ENCODE peak calls at places on chromosomes 12 and 14, in seven cellular contexts. One of them, this sample, is unnamed.

GRCh38 chr14:53916239-53916638 is 40.4 kb downstream of the BMP4 start:
- DNase-seq in GM23248: no peak
- DNase-seq in ovary: no peak
- DNase-seq in heart left ventricle: no peak
- DNase-seq in fibroblast of lung: no peak
- DNase-seq in Caco-2: no peak
- DNase-seq in trophoblast cell: no peak
- DNase-seq in this sample: no peak

GRCh38 chr14:87996276-87996592 is 3.3 kb upstream of the GALC start:
- DNase-seq in GM23248: no peak
- DNase-seq in ovary: no peak
- DNase-seq in heart left ventricle: no peak
- DNase-seq in fibroblast of lung: peak; percentile 28
- DNase-seq in Caco-2: no peak
- DNase-seq in trophoblast cell: no peak
- DNase-seq in this sample: no peak

GRCh38 chr14:51165415-51165814 is 70.5 kb upstream of the TRIM9 start:
- DNase-seq in GM23248: peak; percentile 46
- DNase-seq in ovary: no peak
- DNase-seq in heart left ventricle: no peak
- DNase-seq in fibroblast of lung: peak; percentile 43
- DNase-seq in Caco-2: no peak
- DNase-seq in trophoblast cell: no peak
- DNase-seq in this sample: no peak

GRCh38 chr14:45679852-45680251 is 426.9 kb upstream of the MIS18BP1 start:
- DNase-seq in GM23248: peak; percentile 72
- DNase-seq in ovary: no peak
- DNase-seq in heart left ventricle: no peak
- DNase-seq in fibroblast of lung: peak; percentile 92
- DNase-seq in Caco-2: no peak
- DNase-seq in trophoblast cell: peak; percentile 65
- DNase-seq in this sample: no peak

GRCh38 chr12:105289114-105289904 is 41.2 kb upstream of the C12orf75 start:
- DNase-seq in GM23248: peak; percentile 58
- DNase-seq in ovary: no peak
- DNase-seq in heart left ventricle: no peak
- DNase-seq in fibroblast of lung: peak; percentile 67
- DNase-seq in Caco-2: no peak
- DNase-seq in trophoblast cell: no peak
- DNase-seq in this sample: no peak

GRCh38 chr14:56244138-56244789 is 126.1 kb downstream of the PELI2 start:
- DNase-seq in GM23248: peak; percentile 91
- DNase-seq in ovary: no peak
- DNase-seq in heart left ventricle: no peak
- DNase-seq in fibroblast of lung: peak; percentile 91
- DNase-seq in Caco-2: no peak
- DNase-seq in trophoblast cell: peak; percentile 5
- DNase-seq in this sample: no peak

GRCh38 chr12:647713-648085 is 15.5 kb downstream of the NINJ2 start:
- DNase-seq in GM23248: no peak
- DNase-seq in ovary: no peak
- DNase-seq in heart left ventricle: no peak
- DNase-seq in fibroblast of lung: no peak
- DNase-seq in Caco-2: no peak
- DNase-seq in trophoblast cell: no peak
- DNase-seq in this sample: no peak

GRCh38 chr14:20690848-20691640 is 2.5 kb downstream of the ANG start:
- DNase-seq in GM23248: peak; percentile 84
- DNase-seq in ovary: no peak
- DNase-seq in heart left ventricle: no peak
- DNase-seq in fibroblast of lung: peak; percentile 58
- DNase-seq in Caco-2: peak; percentile 49
- DNase-seq in trophoblast cell: peak; percentile 88
- DNase-seq in this sample: peak; percentile 81

GRCh38 chr14:63205281-63205575 is 985 bp downstream of the RHOJ start:
- DNase-seq in GM23248: peak; percentile 38
- DNase-seq in ovary: no peak
- DNase-seq in heart left ventricle: no peak
- DNase-seq in fibroblast of lung: peak; percentile 33
- DNase-seq in Caco-2: no peak
- DNase-seq in trophoblast cell: no peak
- DNase-seq in this sample: no peak

GRCh38 chr12:46366771-46367170 is 5.8 kb downstream of the SLC38A2 start:
- DNase-seq in GM23248: no peak
- DNase-seq in ovary: no peak
- DNase-seq in heart left ventricle: no peak
- DNase-seq in fibroblast of lung: no peak
- DNase-seq in Caco-2: no peak
- DNase-seq in trophoblast cell: no peak
- DNase-seq in this sample: no peak

GRCh38 chr14:59422069-59422881 is 42.9 kb downstream of the GPR135 start:
- DNase-seq in GM23248: no peak
- DNase-seq in ovary: no peak
- DNase-seq in heart left ventricle: no peak
- DNase-seq in fibroblast of lung: no peak
- DNase-seq in Caco-2: no peak
- DNase-seq in trophoblast cell: no peak
- DNase-seq in this sample: peak; percentile 31

GRCh38 chr12:46364777-46365580 is 7.6 kb downstream of the SLC38A2 start:
- DNase-seq in GM23248: peak; percentile 87
- DNase-seq in ovary: peak; percentile 67
- DNase-seq in heart left ventricle: peak; percentile 72
- DNase-seq in fibroblast of lung: peak; percentile 87
- DNase-seq in Caco-2: no peak
- DNase-seq in trophoblast cell: no peak
- DNase-seq in this sample: no peak

GRCh38 chr12:80053048-80053790 is 46.1 kb upstream of the OTOGL start:
- DNase-seq in GM23248: peak; percentile 96
- DNase-seq in ovary: peak; percentile 8
- DNase-seq in heart left ventricle: peak; percentile 62
- DNase-seq in fibroblast of lung: peak; percentile 96
- DNase-seq in Caco-2: no peak
- DNase-seq in trophoblast cell: no peak
- DNase-seq in this sample: no peak

DNA sequence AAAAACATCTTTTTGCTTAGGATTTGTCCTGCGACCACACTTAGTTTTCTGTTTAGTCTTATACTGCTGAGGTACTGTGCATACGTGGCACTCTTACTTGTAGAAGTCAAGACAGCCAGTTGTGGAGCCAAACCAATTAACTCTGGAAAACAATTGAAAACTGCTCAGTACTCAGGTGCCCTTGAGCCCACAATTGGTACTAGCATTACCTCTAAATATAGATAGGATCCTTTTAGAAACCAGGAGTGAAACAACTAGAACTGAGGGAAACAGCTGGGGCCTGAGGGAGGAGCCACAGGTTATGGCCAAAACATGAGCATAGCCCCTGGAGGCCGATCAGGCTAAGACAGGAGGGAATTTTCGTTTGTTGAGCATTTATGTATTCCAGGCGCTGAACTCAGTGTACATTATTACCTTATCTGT is 2.5 kb downstream of the SPATS2 start:
- DNase-seq in GM23248: peak; percentile 68
- DNase-seq in ovary: no peak
- DNase-seq in heart left ventricle: peak; percentile 56
- DNase-seq in fibroblast of lung: peak; percentile 49
- DNase-seq in Caco-2: no peak
- DNase-seq in trophoblast cell: peak; percentile 71
- DNase-seq in this sample: peak; percentile 75
- H3K4me3 ChIP-seq in GM23248: peak overlapping the region; percentile 17
- H3K4me3 ChIP-seq in ovary: no peak overlapping the region
- H3K4me3 ChIP-seq in heart left ventricle: no peak overlapping the region
- H3K4me3 ChIP-seq in fibroblast of lung: peak overlapping the region; percentile 43
- H3K4me3 ChIP-seq in Caco-2: no peak overlapping the region
- H3K4me3 ChIP-seq in trophoblast cell: no peak overlapping the region
- H3K4me3 ChIP-seq in this sample: no peak overlapping the region

GRCh38 chr12:8018666-8019581 is 13.6 kb upstream of the FOXJ2 start:
- DNase-seq in GM23248: no peak
- DNase-seq in ovary: no peak
- DNase-seq in heart left ventricle: no peak
- DNase-seq in fibroblast of lung: peak; percentile 16
- DNase-seq in Caco-2: no peak
- DNase-seq in trophoblast cell: peak; percentile 89
- DNase-seq in this sample: peak; percentile 67
- H3K4me3 ChIP-seq in GM23248: peak overlapping the region; percentile 52
- H3K4me3 ChIP-seq in ovary: no peak overlapping the region
- H3K4me3 ChIP-seq in heart left ventricle: peak overlapping the region; percentile 26
- H3K4me3 ChIP-seq in fibroblast of lung: peak overlapping the region; percentile 32
- H3K4me3 ChIP-seq in Caco-2: no peak overlapping the region
- H3K4me3 ChIP-seq in trophoblast cell: peak overlapping the region; percentile 55
- H3K4me3 ChIP-seq in this sample: peak overlapping the region; percentile 24

GRCh38 chr12:64530566-64530965 is 78.6 kb downstream of the TBK1 start:
- DNase-seq in GM23248: no peak
- DNase-seq in ovary: no peak
- DNase-seq in heart left ventricle: no peak
- DNase-seq in fibroblast of lung: no peak
- DNase-seq in Caco-2: no peak
- DNase-seq in trophoblast cell: peak; percentile 44
- DNase-seq in this sample: no peak
- H3K4me3 ChIP-seq in GM23248: no peak overlapping the region
- H3K4me3 ChIP-seq in ovary: no peak overlapping the region
- H3K4me3 ChIP-seq in heart left ventricle: no peak overlapping the region
- H3K4me3 ChIP-seq in fibroblast of lung: no peak overlapping the region
- H3K4me3 ChIP-seq in Caco-2: no peak overlapping the region
- H3K4me3 ChIP-seq in trophoblast cell: no peak overlapping the region
- H3K4me3 ChIP-seq in this sample: no peak overlapping the region

DNA sequence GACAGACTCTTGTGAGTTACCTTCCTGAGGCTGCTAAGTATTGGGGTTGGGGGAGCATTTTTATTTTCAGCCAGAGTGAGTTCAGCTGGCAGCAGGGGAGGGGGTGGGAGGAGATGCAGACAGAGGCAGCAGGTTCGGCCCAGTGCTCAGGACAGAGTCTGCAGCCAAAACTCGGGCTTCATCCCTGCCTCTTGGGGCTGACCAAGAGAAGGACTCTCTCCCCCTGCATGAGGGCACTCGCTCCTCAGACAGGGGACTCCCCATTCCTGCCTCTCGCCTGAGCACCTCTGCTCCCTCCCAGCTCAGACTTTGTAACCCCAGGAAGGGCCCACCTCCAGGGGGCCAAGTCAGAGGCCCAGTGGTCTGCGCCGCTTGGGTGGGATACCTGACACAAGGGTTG is 1.1 kb upstream of the AKT1 start:
- DNase-seq in GM23248: no peak
- DNase-seq in ovary: no peak
- DNase-seq in heart left ventricle: no peak
- DNase-seq in fibroblast of lung: no peak
- DNase-seq in Caco-2: no peak
- DNase-seq in trophoblast cell: no peak
- DNase-seq in this sample: no peak
- H3K4me3 ChIP-seq in GM23248: no peak overlapping the region
- H3K4me3 ChIP-seq in ovary: no peak overlapping the region
- H3K4me3 ChIP-seq in heart left ventricle: no peak overlapping the region
- H3K4me3 ChIP-seq in fibroblast of lung: no peak overlapping the region
- H3K4me3 ChIP-seq in Caco-2: no peak overlapping the region
- H3K4me3 ChIP-seq in trophoblast cell: no peak overlapping the region
- H3K4me3 ChIP-seq in this sample: no peak overlapping the region

GRCh38 chr12:69610729-69611128 is at the start of gene LRRC10:
- DNase-seq in GM23248: no peak
- DNase-seq in ovary: no peak
- DNase-seq in heart left ventricle: peak; percentile 82
- DNase-seq in fibroblast of lung: no peak
- DNase-seq in Caco-2: no peak
- DNase-seq in trophoblast cell: no peak
- DNase-seq in this sample: no peak
- H3K4me3 ChIP-seq in GM23248: no peak within 1 kb of the TSS
- H3K4me3 ChIP-seq in ovary: no peak within 1 kb of the TSS
- H3K4me3 ChIP-seq in heart left ventricle: peak within 1 kb of the TSS; percentile 25
- H3K4me3 ChIP-seq in fibroblast of lung: no peak within 1 kb of the TSS
- H3K4me3 ChIP-seq in Caco-2: no peak within 1 kb of the TSS
- H3K4me3 ChIP-seq in trophoblast cell: no peak within 1 kb of the TSS
- H3K4me3 ChIP-seq in this sample: no peak within 1 kb of the TSS

DNA sequence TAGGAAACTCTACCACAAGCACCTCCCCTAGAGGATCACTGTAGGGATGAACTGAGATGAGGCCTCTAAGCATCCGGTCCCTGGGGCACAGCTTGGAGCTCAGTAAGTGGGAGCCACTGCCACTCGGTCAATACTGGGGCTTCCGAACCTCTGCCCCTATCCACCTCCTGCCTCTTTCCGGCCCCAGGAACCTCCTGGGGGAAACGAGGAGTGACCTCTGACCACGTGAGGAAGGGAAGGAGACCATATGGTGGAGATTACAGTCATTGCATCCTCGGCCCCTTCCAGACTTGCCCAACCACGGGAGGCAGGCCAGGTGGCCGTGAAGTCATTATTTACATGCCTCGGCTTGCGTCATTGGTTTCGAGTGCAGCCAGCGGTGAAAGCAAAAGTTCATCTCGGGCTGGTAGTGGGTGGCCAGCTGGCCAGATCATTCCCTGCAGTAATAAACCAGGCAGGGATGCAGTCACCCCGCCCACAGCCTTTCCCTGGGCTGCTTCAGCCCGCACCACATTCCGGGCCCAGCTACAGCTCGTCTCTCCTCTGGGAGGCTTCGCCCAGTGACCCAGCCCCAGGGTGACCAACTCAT is 65.4 kb downstream of the C14orf132 start:
- DNase-seq in GM23248: peak; percentile 100
- DNase-seq in ovary: peak; percentile 67
- DNase-seq in heart left ventricle: peak; percentile 76
- DNase-seq in fibroblast of lung: peak; percentile 98
- DNase-seq in Caco-2: peak; percentile 61
- DNase-seq in trophoblast cell: peak; percentile 99
- DNase-seq in this sample: no peak
- H3K4me3 ChIP-seq in GM23248: no peak overlapping the region
- H3K4me3 ChIP-seq in ovary: no peak overlapping the region
- H3K4me3 ChIP-seq in heart left ventricle: no peak overlapping the region
- H3K4me3 ChIP-seq in fibroblast of lung: no peak overlapping the region
- H3K4me3 ChIP-seq in Caco-2: no peak overlapping the region
- H3K4me3 ChIP-seq in trophoblast cell: no peak overlapping the region
- H3K4me3 ChIP-seq in this sample: no peak overlapping the region

DNA sequence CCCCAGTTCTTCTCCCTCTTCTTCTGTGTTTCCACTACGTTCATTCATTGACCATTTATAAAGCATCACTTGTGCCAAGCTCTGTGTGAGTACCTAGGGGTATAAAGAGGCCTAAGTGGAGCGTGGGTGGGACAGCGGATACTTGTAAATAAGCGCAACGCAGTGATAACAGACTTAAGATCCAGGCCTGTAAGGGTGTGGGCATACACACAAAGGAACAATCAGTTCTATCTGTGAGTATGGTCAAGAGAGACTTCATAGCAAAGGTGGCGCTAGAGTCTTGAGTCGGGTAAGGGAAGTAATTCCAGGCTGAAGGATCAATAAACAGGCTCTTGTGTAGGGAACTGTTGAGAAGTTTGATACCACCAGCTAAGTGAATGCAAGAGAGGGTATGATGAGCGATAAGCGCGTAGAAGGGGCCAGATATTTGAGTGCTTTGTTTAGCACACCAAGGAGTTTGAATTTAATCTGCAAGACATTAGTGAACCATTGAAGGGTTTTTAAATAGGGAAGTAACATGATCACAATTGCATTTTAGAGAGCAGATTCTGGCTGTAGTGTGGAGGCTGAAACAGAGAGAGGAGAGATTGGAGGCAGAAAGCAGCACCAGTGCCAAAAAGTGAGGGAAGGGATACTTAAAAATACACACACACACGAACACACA is 1.0 kb upstream of the GXYLT1 start:
- DNase-seq in GM23248: no peak
- DNase-seq in ovary: no peak
- DNase-seq in heart left ventricle: no peak
- DNase-seq in fibroblast of lung: no peak
- DNase-seq in Caco-2: no peak
- DNase-seq in trophoblast cell: no peak
- DNase-seq in this sample: peak; percentile 39
- H3K4me3 ChIP-seq in GM23248: peak overlapping the region; percentile 82
- H3K4me3 ChIP-seq in ovary: no peak overlapping the region
- H3K4me3 ChIP-seq in heart left ventricle: no peak overlapping the region
- H3K4me3 ChIP-seq in fibroblast of lung: peak overlapping the region; percentile 61
- H3K4me3 ChIP-seq in Caco-2: peak overlapping the region; percentile 69
- H3K4me3 ChIP-seq in trophoblast cell: no peak overlapping the region
- H3K4me3 ChIP-seq in this sample: no peak overlapping the region